ENCODE peak calls at places on chromosomes 2 and 18, in ten cellular contexts. G, E, X, N, P, Q, J, L, H and F are unnamed samples.

GRCh38 chr2:70671059-70671685 is 96.8 kb downstream of the ADD2 start:
- DNase-seq in J (peak), L (no peak), X (no peak), N (no peak), E (no peak), P (no peak), H (no peak), Q (no peak), G (no peak), F (peak)

GRCh38 chr2:186882511-186883071 is 33.6 kb upstream of the ZSWIM2 start:
- DNase-seq in Q (peak), H (no peak), L (no peak), P (no peak), N (no peak), J (peak), G (no peak), E (no peak), X (no peak), F (no peak)

GRCh38 chr18:4789506-4789905 is 334.4 kb upstream of the DLGAP1 start:
- DNase-seq in J (no peak), G (no peak), E (no peak), X (no peak), P (no peak), L (no peak), Q (no peak), N (no peak), H (no peak), F (no peak)

GRCh38 chr18:11714244-11714918 is 25.3 kb downstream of the GNAL start:
- DNase-seq in P (no peak), H (no peak), N (no peak), E (no peak), G (no peak), Q (no peak), J (no peak), L (no peak), X (no peak), F (no peak)

GRCh38 chr18:49006641-49007136 is 55.9 kb upstream of the SMAD7 start:
- DNase-seq in G (no peak), E (peak), X (no peak), J (no peak), P (peak), L (no peak), Q (no peak), N (no peak), H (no peak), F (peak)

GRCh38 chr2:188089896-188090295 is 201.8 kb upstream of the GULP1 start:
- DNase-seq in H (no peak), L (no peak), Q (no peak), P (no peak), J (peak), N (no peak), E (peak), X (no peak), G (peak), F (peak)

GRCh38 chr2:3483227-3483985 is 35.9 kb downstream of the ADI1 start:
- DNase-seq in X (no peak), Q (peak), N (peak), H (peak), G (peak), E (peak), P (peak), J (peak), L (no peak), F (peak)

GRCh38 chr2:20619624-20620024 is 31.3 kb downstream of the HS1BP3 start:
- DNase-seq in N (no peak), L (no peak), G (no peak), P (no peak), J (no peak), H (no peak), X (no peak), Q (peak), E (no peak), F (no peak)

GRCh38 chr18:43888601-43889000 is 611.3 kb upstream of the SYT4 start:
- DNase-seq in J (peak), N (peak), P (no peak), L (no peak), X (no peak), Q (no peak), G (peak), H (no peak), E (no peak), F (no peak)

GRCh38 chr2:190407662-190408537 is at the start of gene MFSD6:
- DNase-seq in L (no peak), G (no peak), Q (peak), H (peak), P (peak), X (peak), J (no peak), N (no peak), E (peak), F (no peak)

GRCh38 chr2:201931955-201932354 is 101.7 kb upstream of the FZD7 start:
- DNase-seq in Q (no peak), L (no peak), H (no peak), X (no peak), E (peak), G (no peak), P (no peak), N (peak), J (no peak), F (peak)

GRCh38 chr18:7945882-7946281 is 378.8 kb downstream of the PTPRM start:
- DNase-seq in E (peak), J (peak), H (no peak), X (no peak), G (peak), Q (peak), P (no peak), L (no peak), N (peak), F (peak)

GRCh38 chr2:217599906-217600305 is 402.9 kb downstream of the TNS1 start:
- DNase-seq in Q (no peak), J (no peak), P (no peak), H (no peak), X (no peak), L (no peak), N (no peak), E (no peak), G (no peak), F (no peak)

GRCh38 chr18:3624818-3625716 is 175.1 kb downstream of the TGIF1 start:
- DNase-seq in Q (peak), P (peak), N (peak), X (peak), G (peak), L (no peak), J (peak), H (no peak), E (peak), F (peak)

GRCh38 chr2:119301413-119301812 is 65.2 kb downstream of the C2orf76 start:
- DNase-seq in L (no peak), G (peak), N (no peak), E (no peak), J (no peak), Q (no peak), X (no peak), H (no peak), P (no peak), F (peak)

GRCh38 chr2:231123362-231123898 is 1.4 kb downstream of the HTR2B start:
- DNase-seq in E (peak), N (no peak), J (peak), P (no peak), Q (no peak), L (no peak), H (no peak), X (no peak), G (peak), F (peak)

GRCh38 chr2:63865159-63865799 is 23.6 kb downstream of the UGP2 start:
- DNase-seq in X (no peak), P (no peak), G (peak), J (no peak), L (no peak), E (peak), N (no peak), H (no peak), Q (no peak), F (no peak)

GRCh38 chr2:55156326-55156725 is 75.8 kb downstream of the CLHC1 start:
- DNase-seq in L (no peak), H (no peak), G (peak), N (no peak), P (no peak), X (no peak), E (no peak), Q (peak), J (no peak), F (peak)

GRCh38 chr2:238528953-238529781 is 102.4 kb downstream of the ASB1 start:
- DNase-seq in J (peak), X (no peak), L (peak), Q (no peak), P (no peak), G (peak), E (peak), N (peak), H (no peak), F (peak)

GRCh38 chr2:70962885-70963878 is 15.2 kb upstream of the ANKRD53 start:
- DNase-seq in Q (no peak), N (no peak), X (no peak), P (peak), G (no peak), E (no peak), H (no peak), L (no peak), J (no peak), F (no peak)

GRCh38 chr2:238155761-238156694 is 2.7 kb upstream of the ERFE start:
- DNase-seq in P (no peak), E (no peak), H (no peak), G (peak), L (no peak), X (no peak), Q (no peak), J (peak), N (no peak), F (no peak)

GRCh38 chr2:8794923-8795825 is 42.2 kb downstream of the KIDINS220 start:
- DNase-seq in J (peak), G (peak), X (no peak), H (no peak), E (no peak), L (no peak), N (peak), Q (no peak), P (no peak), F (no peak)

GRCh38 chr2:127986548-127987079 is 41.2 kb downstream of the SAP130 start:
- DNase-seq in L (no peak), Q (no peak), E (no peak), H (no peak), P (no peak), N (no peak), G (no peak), X (no peak), J (no peak), F (no peak)

GRCh38 chr2:234753701-234754100 is 198.1 kb upstream of the SH3BP4 start:
- DNase-seq in G (no peak), L (no peak), E (no peak), J (no peak), N (no peak), X (no peak), Q (no peak), H (no peak), P (no peak), F (no peak)

GRCh38 chr2:234754126-234754525 is 197.7 kb upstream of the SH3BP4 start:
- DNase-seq in N (no peak), H (no peak), Q (no peak), P (no peak), G (no peak), E (peak), L (no peak), J (no peak), X (no peak), F (no peak)

GRCh38 chr2:234747833-234748559 is 203.8 kb upstream of the SH3BP4 start:
- DNase-seq in P (no peak), E (no peak), G (no peak), N (peak), H (no peak), Q (no peak), J (peak), X (no peak), L (no peak), F (no peak)

GRCh38 chr2:234747032-234747431 is 204.8 kb upstream of the SH3BP4 start:
- DNase-seq in P (no peak), H (no peak), X (no peak), Q (no peak), E (no peak), N (peak), G (no peak), J (peak), L (no peak), F (no peak)

DNA sequence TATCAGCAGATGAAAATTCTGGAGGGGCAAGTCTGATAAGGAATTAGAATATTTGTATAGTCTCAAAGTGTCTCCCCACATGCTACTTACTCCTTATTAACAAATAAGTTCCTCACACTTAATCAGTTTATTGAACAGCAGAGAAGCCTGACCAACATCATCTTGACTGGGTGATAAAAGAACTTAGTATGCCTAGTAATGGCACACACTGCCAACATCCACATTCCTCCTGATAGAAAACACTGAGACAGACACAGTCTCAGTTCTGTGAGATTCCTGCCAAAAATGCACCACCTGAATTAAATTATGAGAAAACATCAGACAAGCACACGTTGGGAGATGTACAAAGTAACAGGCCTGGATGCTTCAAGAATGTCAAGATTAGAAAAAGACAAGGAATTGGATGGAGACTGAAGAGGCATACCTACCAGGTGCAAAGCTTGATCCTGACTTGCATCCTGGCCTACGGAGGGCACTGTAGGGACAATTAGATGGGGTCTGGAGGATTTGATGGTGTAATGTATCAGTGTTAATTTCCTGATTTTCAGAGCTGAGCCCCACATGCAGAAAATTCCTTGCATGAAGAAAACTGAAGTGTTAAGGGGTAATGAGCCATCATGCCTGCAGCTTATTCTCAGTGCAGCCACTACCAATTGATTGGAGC is 200.4 kb upstream of the SH3BP4 start:
- DNase-seq in P (no peak), N (no peak), G (no peak), L (no peak), J (no peak), Q (no peak), E (no peak), H (no peak), X (no peak), F (no peak)
- TF ChIP-seq CTCF in P (no peak), N (no peak), G (no peak), L (peak), J (no peak), Q (no peak), E (no peak), H (no peak), X (no peak), F (no peak)

GRCh38 chr2:109013046-109013445 is 24.0 kb upstream of the EDAR start:
- DNase-seq in J (no peak), X (no peak), Q (no peak), N (no peak), E (no peak), G (no peak), L (no peak), P (no peak), H (no peak), F (no peak)
- H3K4me3 ChIP-seq in J (no peak), X (no peak), Q (no peak), N (no peak), E (no peak), G (no peak), L (no peak), P (no peak), H (no peak), F (no peak)

DNA sequence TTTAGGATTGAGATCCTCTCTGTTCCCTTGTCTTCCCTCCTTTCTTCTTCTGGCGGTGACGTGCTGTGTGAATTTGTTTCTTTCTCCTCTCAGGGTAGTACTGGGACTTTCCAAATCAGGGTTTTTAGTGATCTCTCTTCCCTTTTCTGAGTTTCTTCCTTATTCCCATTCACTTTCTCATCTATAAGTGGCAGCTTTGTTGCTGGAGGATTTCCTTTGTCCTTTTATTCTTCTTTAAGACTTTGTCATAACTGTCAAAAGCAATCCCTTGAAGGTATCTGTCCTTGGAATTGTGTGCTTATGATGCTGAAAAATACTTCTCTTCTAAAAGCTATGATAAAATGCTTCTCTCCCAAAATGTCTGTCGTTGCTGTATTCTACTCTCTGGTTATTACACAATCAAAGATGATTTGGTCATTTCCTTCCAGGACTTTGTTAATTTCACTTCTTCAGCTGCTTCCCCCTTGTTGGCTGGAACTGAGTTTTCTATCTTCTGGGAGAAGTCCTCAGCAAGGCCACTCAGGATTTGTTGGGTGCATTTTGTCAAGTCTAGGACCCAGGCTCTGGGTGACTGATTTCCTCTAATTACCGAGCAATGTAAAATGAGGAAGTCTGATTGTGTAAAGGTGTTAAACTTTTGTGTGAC is 4.9 kb upstream of the IL1B start:
- DNase-seq in G (no peak), J (peak), N (no peak), E (no peak), Q (no peak), H (no peak), L (no peak), P (no peak), X (no peak), F (no peak)
- TF ChIP-seq CTCF in G (no peak), J (no peak), N (no peak), E (no peak), Q (no peak), H (no peak), L (no peak), P (no peak), X (no peak), F (no peak)

GRCh38 chr18:23226930-23227728 is 91.8 kb downstream of the CABLES1 start:
- DNase-seq in H (peak), P (no peak), Q (peak), L (no peak), X (no peak), J (peak), E (peak), G (peak), N (peak), F (peak)

GRCh38 chr18:23229472-23229871 is 94.2 kb downstream of the CABLES1 start:
- DNase-seq in P (no peak), G (peak), L (no peak), N (no peak), X (no peak), J (peak), Q (no peak), E (no peak), H (no peak), F (no peak)

GRCh38 chr18:23226386-23226785 is 91.1 kb downstream of the CABLES1 start:
- DNase-seq in X (no peak), Q (no peak), E (peak), J (peak), H (no peak), L (no peak), N (peak), G (peak), P (no peak), F (peak)

GRCh38 chr18:23227729-23228075 is 92.4 kb downstream of the CABLES1 start:
- DNase-seq in Q (no peak), L (no peak), P (no peak), E (no peak), H (no peak), G (no peak), N (no peak), X (no peak), J (no peak), F (no peak)

GRCh38 chr18:23228102-23229051 is 93.1 kb downstream of the CABLES1 start:
- DNase-seq in G (peak), E (peak), X (no peak), J (peak), N (no peak), H (peak), L (no peak), Q (peak), P (no peak), F (peak)
- H3K4me3 ChIP-seq in G (no peak), E (no peak), X (no peak), J (no peak), N (no peak), H (no peak), L (no peak), Q (no peak), P (no peak), F (no peak)

GRCh38 chr2:144162652-144163051 is 357.3 kb downstream of the ZEB2 start:
- DNase-seq in G (peak), Q (no peak), X (peak), H (no peak), L (no peak), E (peak), J (no peak), P (no peak), N (no peak), F (no peak)
- TF ChIP-seq CTCF in G (peak), Q (no peak), X (peak), H (no peak), L (peak), E (peak), J (peak), P (no peak), N (no peak), F (peak)

GRCh38 chr2:206257345-206257744 is 17.1 kb upstream of the ZDBF2 start:
- DNase-seq in G (no peak), H (no peak), X (no peak), N (no peak), Q (no peak), J (no peak), E (no peak), P (no peak), L (no peak), F (no peak)
- H3K4me3 ChIP-seq in G (no peak), H (no peak), X (no peak), N (no peak), Q (no peak), J (no peak), E (no peak), P (no peak), L (no peak), F (no peak)

DNA sequence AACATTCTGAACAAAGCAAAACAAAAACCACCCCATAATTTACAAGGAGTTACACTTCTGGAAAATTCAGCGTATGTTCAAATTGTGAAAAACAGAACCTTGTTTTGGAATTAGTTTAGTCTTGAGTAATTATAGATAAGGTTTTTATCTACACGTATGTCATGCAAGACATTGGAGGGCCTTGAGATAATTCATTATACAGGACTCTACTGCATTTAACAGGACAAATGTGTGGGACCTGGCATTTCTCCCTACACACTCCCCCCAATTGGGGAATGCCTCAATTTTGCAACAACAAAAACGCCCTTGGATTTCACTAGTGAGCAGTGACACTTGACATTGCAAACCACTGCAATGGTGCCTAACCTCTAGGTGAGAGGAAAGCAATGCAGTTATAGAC is 11.4 kb downstream of the SLC1A4 start:
- DNase-seq in N (no peak), P (no peak), H (no peak), J (peak), E (no peak), X (no peak), Q (no peak), G (no peak), L (no peak), F (no peak)
- TF ChIP-seq CTCF in N (no peak), P (no peak), H (no peak), J (no peak), E (no peak), X (no peak), Q (no peak), G (no peak), L (no peak), F (no peak)